ENCODE peak calls at places on chromosomes 5 and 9, in six cellular contexts. Y is fibroblast of villous mesenchyme, C is heart left ventricle, A is transverse colon, P is left ventricle myocardium inferior, N is cardiac fibroblast. T is an unnamed sample.

GRCh38 chr5:38793099-38793498 is 52.7 kb upstream of the OSMR start:
- DNase-seq in P (no peak), A (no peak), C (no peak), N (no peak), Y (no peak), T (no peak)

GRCh38 chr5:55151923-55152842 is 7.8 kb upstream of the GPX8 start:
- DNase-seq in N (peak), P (no peak), A (no peak), Y (peak), C (no peak), T (peak)

GRCh38 chr5:71586052-71586940 is 844 bp upstream of the MCCC2 start:
- DNase-seq in P (no peak), N (no peak), C (no peak), A (no peak), Y (peak), T (peak)

GRCh38 chr9:27344776-27345175 is 47.8 kb upstream of the EQTN start:
- DNase-seq in Y (no peak), C (no peak), P (no peak), A (no peak), N (no peak), T (no peak)

GRCh38 chr9:31153250-31153840 is 1231.1 kb upstream of the ACO1 start:
- DNase-seq in Y (peak), C (no peak), A (no peak), P (no peak), N (peak), T (peak)

GRCh38 chr5:122937914-122938313 is 92.5 kb downstream of the SNX24 start:
- DNase-seq in P (peak), N (peak), A (peak), C (peak), Y (peak), T (peak)

GRCh38 chr9:136089697-136090045 is 5.4 kb downstream of the NACC2 start:
- DNase-seq in P (no peak), N (peak), C (no peak), A (no peak), Y (peak), T (peak)

GRCh38 chr9:100595391-100596199 is 17.7 kb downstream of the CAVIN4 start:
- DNase-seq in N (peak), A (no peak), C (no peak), P (no peak), Y (peak), T (peak)

GRCh38 chr5:93107141-93107540 is 473.9 kb downstream of the NR2F1-AS1 start:
- DNase-seq in P (no peak), N (no peak), Y (peak), C (no peak), A (no peak), T (no peak)

GRCh38 chr5:131595088-131596033 is 39.7 kb downstream of the RAPGEF6 start:
- DNase-seq in P (no peak), Y (no peak), C (no peak), N (no peak), A (no peak), T (no peak)

DNA sequence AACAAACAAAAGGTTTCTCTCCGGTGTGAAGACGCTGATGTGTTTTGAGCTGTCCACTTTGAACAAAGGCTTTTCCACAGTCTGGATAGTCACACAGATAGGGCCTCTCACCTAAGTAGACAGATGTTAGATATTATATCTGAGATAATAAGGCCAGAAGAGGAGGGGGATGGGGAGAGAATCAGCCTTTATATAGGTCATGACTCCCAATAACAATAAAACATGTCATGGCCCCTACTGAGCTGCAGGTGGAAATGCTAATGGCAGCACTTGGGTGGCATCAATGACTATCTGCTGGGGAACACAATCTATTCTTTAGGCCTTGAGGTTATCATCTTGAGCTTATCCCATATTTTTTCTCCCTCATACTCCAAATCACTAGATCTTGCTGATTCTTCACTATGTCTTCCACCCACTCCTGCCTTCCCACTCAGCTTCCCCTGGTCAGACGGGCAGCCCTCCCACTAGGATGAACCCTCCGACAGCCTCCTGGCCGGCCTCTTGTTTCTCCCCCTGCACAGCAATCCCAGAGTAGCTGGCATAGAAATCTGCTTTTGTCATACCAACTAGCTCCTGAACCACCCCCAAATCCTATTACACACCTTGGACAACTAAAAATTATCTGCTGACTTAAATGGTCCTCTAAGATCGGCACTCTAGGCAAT is 11.5 kb upstream of the SLC35D2 start:
- DNase-seq in A (no peak), P (no peak), C (no peak), Y (no peak), N (no peak), T (no peak)
- H3K4me3 ChIP-seq in A (no peak), P (no peak), C (no peak), Y (no peak), N (no peak), T (no peak)

GRCh38 chr5:120466337-120467006 is 2.4 kb downstream of the PRR16 start:
- DNase-seq in N (no peak), Y (peak), P (no peak), C (no peak), A (no peak), T (no peak)
- TF ChIP-seq CTCF in N (no peak), Y (no peak), P (no peak), C (no peak), A (no peak), T (no peak)

DNA sequence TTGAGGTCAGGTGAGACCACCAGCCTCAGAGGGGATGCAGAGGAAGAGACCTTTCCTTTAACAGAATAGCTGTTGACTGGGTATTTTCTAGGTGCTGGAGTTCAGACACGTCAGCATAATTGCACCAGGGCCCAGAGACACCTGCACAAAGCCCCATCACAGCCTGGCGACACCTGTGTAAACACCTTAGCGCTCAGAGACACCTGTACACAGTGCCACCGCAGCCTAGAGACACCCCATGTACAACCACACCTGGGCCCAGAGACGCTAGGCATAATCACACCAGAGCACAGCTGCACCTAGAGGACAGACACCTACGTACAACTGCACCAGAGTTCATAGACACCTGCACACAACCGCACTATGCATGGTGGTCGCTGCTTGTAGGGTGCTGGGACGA is 1.0 kb downstream of the TRIP13 start:
- DNase-seq in Y (no peak), N (no peak), C (no peak), P (no peak), A (no peak), T (no peak)
- H3K4me3 ChIP-seq in Y (peak), N (no peak), C (no peak), P (peak), A (no peak), T (no peak)

DNA sequence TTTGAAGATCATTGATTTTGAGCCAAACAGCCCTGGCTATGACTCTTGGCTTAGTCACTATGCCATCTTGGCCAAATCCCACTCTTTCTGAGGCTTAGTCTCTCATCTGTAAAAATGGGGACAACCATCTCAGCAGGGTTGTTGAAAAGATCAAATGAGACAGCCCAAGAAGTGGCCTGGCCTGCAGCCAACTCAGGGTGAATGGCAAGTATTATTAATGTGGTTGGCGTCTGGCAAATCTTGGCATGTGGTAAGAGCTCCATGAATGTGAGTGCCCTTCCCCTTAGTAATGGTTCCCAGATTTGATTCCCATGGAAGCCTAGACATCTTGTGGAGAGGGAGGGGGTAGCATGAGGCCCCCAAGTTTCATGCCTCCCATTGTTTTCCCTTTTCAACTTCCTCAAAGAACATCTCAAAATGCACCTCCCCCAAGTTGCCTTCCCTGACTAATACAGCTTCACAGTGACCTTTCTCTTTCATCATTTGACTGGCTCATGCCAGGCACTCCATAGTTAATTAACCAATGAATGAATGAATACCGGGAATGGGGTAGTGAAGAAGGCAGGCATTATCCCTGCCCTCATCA is 11.8 kb upstream of the TGFBI start:
- DNase-seq in A (no peak), Y (peak), P (no peak), N (peak), C (peak), T (peak)
- TF ChIP-seq CTCF in A (no peak), Y (no peak), P (no peak), N (no peak), C (no peak), T (no peak)

GRCh38 chr9:134820901-134821300 is 59.7 kb upstream of the FCN2 start:
- DNase-seq in A (no peak), Y (no peak), C (no peak), N (no peak), P (no peak), T (no peak)
- H3K4me3 ChIP-seq in A (no peak), Y (no peak), C (no peak), N (no peak), P (no peak), T (no peak)

GRCh38 chr9:79588488-79588887 is 16.7 kb downstream of the TLE4 start:
- DNase-seq in C (no peak), Y (no peak), P (no peak), A (no peak), N (no peak), T (no peak)
- TF ChIP-seq CTCF in C (no peak), Y (no peak), P (no peak), A (no peak), N (no peak), T (no peak)

GRCh38 chr5:63961598-63962161 is 565 bp downstream of the HTR1A start:
- DNase-seq in N (no peak), C (no peak), A (no peak), P (no peak), Y (no peak), T (no peak)
- H3K4me3 ChIP-seq in N (no peak), C (no peak), A (no peak), P (no peak), Y (no peak), T (no peak)

GRCh38 chr5:17951392-17952169 is 317.3 kb downstream of the TAF11L14 start:
- DNase-seq in A (no peak), N (no peak), Y (no peak), C (no peak), P (no peak), T (no peak)
- TF ChIP-seq CTCF in A (no peak), N (no peak), Y (no peak), C (no peak), P (no peak), T (no peak)